ENCODE peak calls at places on chromosomes 13 and 19, in six cellular contexts. Q is dorsolateral prefrontal cortex, Y is fibroblast of pulmonary artery, I is uterus, U is cardiac muscle cell, Z is body of pancreas. S is an unnamed sample.

GRCh38 chr13:29733069-29733700 is 117.2 kb downstream of the UBL3 start:
- DNase-seq in Z (no peak), I (no peak), Q (no peak), U (no peak), Y (no peak), S (no peak)

GRCh38 chr13:71864981-71865857 is 1.8 kb downstream of the DACH1 start:
- DNase-seq in Y (no peak), Z (peak; percentile 22), U (peak; percentile 12), I (peak; percentile 14), Q (no peak), S (no peak)

GRCh38 chr19:339262-339887 is 5.2 kb downstream of the MIER2 start:
- DNase-seq in U (no peak), Y (no peak), Z (no peak), I (no peak), Q (no peak), S (peak; percentile 60)

GRCh38 chr13:44471686-44472085 is 98.1 kb downstream of the SERP2 start:
- DNase-seq in Q (no peak), I (no peak), U (peak; percentile 38), Y (peak; percentile 45), Z (no peak), S (peak; percentile 31)

GRCh38 chr19:1871630-1872029 is 8.3 kb upstream of the KLF16 start:
- DNase-seq in Z (no peak), Q (no peak), U (no peak), Y (no peak), I (no peak), S (no peak)

GRCh38 chr13:73496711-73497110 is 437.9 kb downstream of the KLF5 start:
- DNase-seq in Z (no peak), I (no peak), U (no peak), Y (no peak), Q (no peak), S (no peak)

GRCh38 chr19:8306235-8307054 is 1.7 kb downstream of the CD320 start:
- DNase-seq in Y (no peak), U (no peak), Z (peak; percentile 1), I (peak; percentile 14), Q (peak; percentile 18), S (no peak)

GRCh38 chr19:1116726-1117581 is 13.2 kb downstream of the GPX4 start:
- DNase-seq in Z (no peak), Y (no peak), U (no peak), Q (no peak), I (no peak), S (no peak)

GRCh38 chr19:6611441-6611852 is 20.5 kb upstream of the CD70 start:
- DNase-seq in I (no peak), Q (no peak), Y (no peak), Z (no peak), U (peak; percentile 22), S (no peak)

GRCh38 chr19:55209430-55210119 is at the start of gene PTPRH:
- DNase-seq in Z (peak; percentile 55), Q (no peak), I (no peak), Y (no peak), U (no peak), S (no peak)

GRCh38 chr19:718251-719024 is 9.7 kb downstream of the PALM start:
- DNase-seq in Z (no peak), Y (no peak), U (no peak), I (no peak), Q (no peak), S (no peak)

GRCh38 chr13:39483326-39483725 is 119.7 kb downstream of the LHFPL6 start:
- DNase-seq in U (no peak), Y (no peak), Z (no peak), Q (no peak), I (no peak), S (no peak)

GRCh38 chr19:44585371-44586141 is 27.8 kb upstream of the IGSF23 start:
- DNase-seq in I (no peak), Y (peak; percentile 61), Q (no peak), Z (no peak), U (peak; percentile 55), S (peak; percentile 42)

GRCh38 chr19:44592451-44592890 is 20.9 kb upstream of the IGSF23 start:
- DNase-seq in Q (no peak), Z (peak; percentile 83), Y (no peak), U (no peak), I (no peak), S (no peak)

GRCh38 chr19:44588753-44589112 is 24.6 kb upstream of the IGSF23 start:
- DNase-seq in Q (no peak), Y (no peak), U (no peak), I (no peak), Z (no peak), S (no peak)

GRCh38 chr19:44590245-44591059 is 22.9 kb upstream of the IGSF23 start:
- DNase-seq in Z (no peak), I (no peak), U (no peak), Q (no peak), Y (no peak), S (no peak)

DNA sequence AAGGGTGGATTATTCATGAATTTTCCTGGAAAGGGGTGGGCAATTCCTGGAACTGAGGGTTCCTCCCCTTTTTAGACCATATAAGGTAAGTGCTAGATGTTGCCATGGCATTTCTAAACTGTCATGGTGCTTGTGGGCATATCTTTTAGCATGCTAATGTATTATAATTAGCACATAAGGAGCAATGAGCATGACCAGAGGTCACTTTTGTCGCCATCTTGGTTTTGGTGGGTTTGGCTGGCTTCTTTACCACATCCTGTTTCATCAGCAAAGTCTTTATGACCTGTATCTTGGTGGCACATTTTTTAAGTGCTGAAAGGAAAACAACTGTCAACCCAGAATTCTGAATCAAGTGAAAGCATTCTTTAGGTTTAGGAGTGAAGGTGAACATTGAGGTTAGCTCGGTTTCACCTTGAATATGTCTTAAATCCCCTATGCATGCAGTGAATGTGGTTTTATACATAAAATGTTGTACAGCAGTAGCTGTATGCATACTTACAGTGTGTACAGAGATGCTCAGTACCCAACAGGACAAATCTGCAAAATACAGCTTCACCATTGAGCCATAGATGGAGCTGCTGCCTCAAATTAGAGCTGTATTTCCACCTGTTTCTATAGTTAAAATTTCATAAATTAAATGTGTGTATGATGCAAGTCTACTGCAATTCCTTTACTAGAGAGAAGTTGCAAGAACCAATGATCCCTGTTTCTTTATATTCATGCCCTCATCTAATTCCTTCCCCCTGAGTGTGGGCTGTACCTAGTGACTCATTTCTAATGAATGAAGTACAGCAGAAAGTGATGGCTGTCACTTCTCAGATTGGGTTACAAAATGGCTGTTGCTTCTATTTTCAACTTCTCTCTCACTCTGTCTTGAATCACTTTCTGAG is 25.3 kb upstream of the IGSF23 start:
- DNase-seq in I (no peak), Y (peak; percentile 89), Q (no peak), U (peak; percentile 94), Z (no peak), S (peak; percentile 85)
- TF ChIP-seq CTCF in I (no peak), Y (peak; percentile 36), Q (no peak), U (peak; percentile 34), Z (no peak), S (no peak)

GRCh38 chr13:108959254-108959653 is 329.8 kb downstream of the MYO16 start:
- DNase-seq in I (no peak), U (peak; percentile 36), Z (no peak), Q (no peak), Y (peak; percentile 45), S (no peak)

GRCh38 chr13:108955741-108956140 is 326.3 kb downstream of the MYO16 start:
- DNase-seq in Y (no peak), U (no peak), Z (no peak), Q (no peak), I (no peak), S (no peak)

GRCh38 chr13:108958013-108958376 is 328.6 kb downstream of the MYO16 start:
- DNase-seq in U (no peak), Z (no peak), I (no peak), Y (no peak), Q (no peak), S (no peak)

GRCh38 chr13:108960006-108960405 is 330.6 kb downstream of the MYO16 start:
- DNase-seq in Z (no peak), U (no peak), I (no peak), Y (no peak), Q (no peak), S (no peak)

DNA sequence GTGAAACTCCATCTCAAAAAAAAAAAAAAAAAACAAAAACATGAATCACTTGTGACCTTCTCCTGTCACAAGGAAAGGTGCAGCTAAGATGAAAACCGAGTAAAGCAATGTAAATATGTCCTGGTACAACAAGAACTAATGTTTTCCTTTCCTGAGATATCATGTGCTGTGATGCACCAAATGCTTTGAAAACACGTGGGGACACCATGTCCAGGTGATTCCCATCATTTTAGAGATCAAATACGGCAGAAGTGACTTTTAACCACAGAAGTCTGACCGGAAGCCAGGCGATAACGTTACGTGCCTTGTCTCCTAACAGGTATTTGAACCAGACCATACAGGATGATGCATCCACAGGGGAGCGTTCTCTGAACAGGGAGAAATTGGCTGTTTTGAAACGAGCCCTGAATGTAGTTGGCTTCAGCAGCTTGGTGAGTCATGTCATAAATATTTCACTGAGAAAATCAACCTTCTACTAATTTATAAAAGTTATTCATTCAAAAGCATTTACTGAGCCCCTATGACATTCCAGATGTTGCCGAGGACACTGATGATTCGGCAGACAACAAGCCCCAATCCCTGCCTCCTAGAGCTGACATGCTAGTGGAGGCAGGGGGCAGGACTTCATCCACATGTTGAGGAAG is 328.1 kb downstream of the MYO16 start:
- DNase-seq in Y (peak; percentile 82), U (peak; percentile 70), Z (peak; percentile 27), Q (no peak), I (peak; percentile 24), S (peak; percentile 93)
- H3K4me3 ChIP-seq in Y (no peak overlapping the region), U (no peak overlapping the region), Z (no peak overlapping the region), Q (no peak overlapping the region), I (no peak overlapping the region), S (no peak overlapping the region)

DNA sequence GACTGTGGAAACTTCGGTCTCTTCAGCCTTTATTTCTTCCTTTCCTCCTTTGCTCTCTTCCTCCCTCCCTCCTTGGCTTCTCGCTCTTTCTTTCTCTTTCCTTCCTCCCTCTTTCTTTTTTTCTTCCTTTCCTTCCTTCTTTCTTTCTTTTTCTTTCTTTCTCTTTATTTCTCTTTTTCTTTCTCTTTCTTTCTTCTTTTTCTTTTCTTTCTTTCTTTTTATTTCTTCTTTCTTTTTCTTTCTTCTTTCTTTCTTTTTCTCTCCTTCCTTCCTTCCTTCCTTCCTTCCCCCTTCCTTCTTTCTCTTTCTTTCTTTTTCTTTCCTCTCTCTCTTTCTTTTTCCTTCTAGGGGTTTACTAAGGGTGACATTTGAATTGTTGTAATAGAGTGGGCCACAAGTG is 290.2 kb upstream of the MAB21L1 start:
- DNase-seq in Y (no peak), Z (no peak), Q (no peak), I (no peak), U (no peak), S (no peak)
- TF ChIP-seq CTCF in Y (no peak), Z (no peak), Q (no peak), I (no peak), U (no peak), S (no peak)

DNA sequence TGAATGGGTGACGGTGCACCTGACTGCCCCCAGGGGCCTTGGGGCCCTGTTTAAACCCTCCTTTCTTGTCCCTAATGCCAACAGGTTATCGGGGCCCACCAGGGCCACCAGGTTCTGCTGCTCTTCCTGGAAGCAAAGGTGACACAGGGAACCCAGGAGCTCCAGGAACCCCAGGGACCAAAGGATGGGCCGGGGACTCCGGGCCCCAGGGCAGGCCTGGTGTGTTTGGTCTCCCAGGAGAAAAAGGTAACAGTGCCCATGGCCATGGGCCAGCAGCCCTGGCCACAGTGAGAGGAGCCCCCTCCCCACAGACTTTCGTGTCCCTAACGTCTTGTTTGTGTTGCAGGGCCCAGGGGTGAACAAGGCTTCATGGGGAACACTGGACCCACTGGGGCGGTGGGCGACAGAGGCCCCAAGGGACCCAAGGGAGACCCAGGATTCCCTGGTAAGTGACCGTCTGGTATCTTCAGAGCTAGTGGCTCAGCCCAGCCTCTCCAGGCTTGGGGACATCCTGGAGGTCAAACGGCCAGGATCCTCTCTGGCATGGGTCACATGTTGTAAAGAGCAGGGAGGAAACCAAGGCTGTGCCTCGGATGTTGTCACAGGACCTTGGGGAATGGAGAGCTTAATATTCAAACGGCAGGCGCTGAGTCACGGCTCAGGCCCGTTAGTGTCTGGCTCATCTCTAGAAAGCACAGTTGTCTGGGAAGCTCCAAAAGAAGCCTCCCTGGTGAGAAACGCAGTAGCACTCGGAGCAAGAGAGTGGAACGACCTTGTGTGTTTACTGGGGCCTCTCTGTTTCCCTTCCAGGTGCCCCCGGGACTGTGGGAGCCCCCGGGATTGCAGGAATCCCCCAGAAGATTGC is 58.3 kb downstream of the RAB20 start:
- DNase-seq in Y (no peak), U (no peak), I (no peak), Q (no peak), Z (no peak), S (no peak)
- H3K4me3 ChIP-seq in Y (no peak overlapping the region), U (no peak overlapping the region), I (no peak overlapping the region), Q (no peak overlapping the region), Z (no peak overlapping the region), S (no peak overlapping the region)